ENCODE peak calls at places on chromosome 1, in seven cellular contexts. K, X, C, Y, G, T and I are unnamed samples.

GRCh38 chr1:98458514-98459259 is 202.8 kb upstream of the SNX7 start:
- DNase-seq in K (no peak), X (no peak), C (peak), Y (peak), G (no peak), T (no peak), I (peak)

GRCh38 chr1:150545486-150546032 is 3.6 kb upstream of the ADAMTSL4 start:
- DNase-seq in K (no peak), X (no peak), C (no peak), Y (no peak), G (peak), T (no peak), I (no peak)

GRCh38 chr1:102970496-102971078 is 137.7 kb downstream of the COL11A1 start:
- DNase-seq in K (peak), X (peak), C (peak), Y (peak), G (peak), T (peak), I (peak)

GRCh38 chr1:246271516-246271915 is 235.6 kb downstream of the SMYD3 start:
- DNase-seq in K (no peak), X (peak), C (peak), Y (no peak), G (no peak), T (no peak), I (no peak)

GRCh38 chr1:210413951-210414350 is 85.2 kb downstream of the HHAT start:
- DNase-seq in K (no peak), X (no peak), C (no peak), Y (no peak), G (no peak), T (no peak), I (no peak)

GRCh38 chr1:16073490-16074104 is at the start of gene FAM131C:
- DNase-seq in K (no peak), X (no peak), C (peak), Y (peak), G (no peak), T (peak), I (no peak)

GRCh38 chr1:45877264-45877663 is 73.9 kb downstream of the MAST2 start:
- DNase-seq in K (no peak), X (no peak), C (no peak), Y (no peak), G (no peak), T (no peak), I (no peak)

GRCh38 chr1:157580179-157580827 is 17.6 kb downstream of the FCRL4 start:
- DNase-seq in K (peak), X (peak), C (peak), Y (peak), G (peak), T (peak), I (peak)

GRCh38 chr1:39711359-39712340 is 20.4 kb upstream of the HPCAL4 start:
- DNase-seq in K (no peak), X (peak), C (peak), Y (peak), G (no peak), T (no peak), I (peak)

DNA sequence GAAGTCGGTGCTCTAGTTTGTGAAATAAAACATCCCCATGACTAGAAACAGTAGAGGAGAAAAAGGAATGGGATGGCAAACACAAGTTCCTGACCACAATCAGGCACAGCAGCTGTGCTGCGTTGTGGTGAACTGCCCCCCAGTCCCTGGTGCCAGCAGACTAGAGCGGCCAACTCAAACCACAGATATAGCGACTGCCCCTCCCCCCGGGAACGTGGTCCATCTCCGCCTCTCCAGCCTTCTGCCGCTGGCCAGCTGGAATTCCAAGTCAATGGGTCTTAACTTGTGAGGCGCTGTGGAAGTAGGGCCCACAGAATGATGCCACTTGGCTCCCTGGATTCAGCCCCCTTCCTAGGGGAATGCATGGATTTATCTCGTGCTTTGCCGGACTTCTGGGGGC is 41.6 kb upstream of the ZNF678 start:
- DNase-seq in K (no peak), X (no peak), C (no peak), Y (no peak), G (no peak), T (no peak), I (no peak)
- H2BK120ac ChIP-seq in K (no peak), X (no peak), C (no peak), Y (no peak), G (no peak), T (no peak), I (no peak)

DNA sequence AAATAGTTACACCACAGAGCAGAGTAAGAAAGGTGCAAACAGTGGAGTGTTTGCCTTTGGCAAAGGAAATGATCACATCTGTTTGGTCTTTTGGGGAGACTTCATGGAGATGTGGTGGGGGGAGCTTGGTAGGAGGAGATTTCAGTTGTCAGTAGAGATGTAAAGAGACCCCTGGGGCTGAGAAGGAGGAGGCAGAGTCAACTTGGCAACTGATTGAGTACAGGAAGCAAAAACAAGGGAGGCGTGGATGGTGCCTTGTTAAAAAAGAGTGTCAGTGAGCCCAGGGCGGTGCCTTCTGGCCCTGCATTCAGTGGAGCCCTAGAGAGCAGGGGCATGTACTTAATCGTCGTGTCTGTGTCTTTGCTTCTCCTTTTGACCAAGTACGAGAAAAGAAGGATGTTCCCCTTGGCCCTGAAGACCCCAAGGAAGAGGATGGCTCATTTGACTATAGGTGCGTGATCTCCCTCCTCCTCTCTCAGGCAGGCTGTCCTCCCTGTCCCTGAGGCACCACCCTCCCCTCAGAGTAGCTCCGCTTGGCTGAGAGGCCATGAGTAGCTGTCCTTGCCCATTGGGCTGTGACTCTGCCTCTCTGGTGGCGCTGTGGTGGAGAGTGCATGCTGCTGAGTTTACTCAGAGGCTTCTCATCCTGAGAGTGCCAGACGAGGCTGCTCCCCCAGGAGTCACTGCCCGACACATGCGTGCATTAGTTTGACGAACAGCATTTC is 30.4 kb upstream of the CNTN2 start:
- DNase-seq in K (no peak), X (no peak), C (no peak), Y (no peak), G (no peak), T (no peak), I (peak)
- H2AK5ac ChIP-seq in K (peak), X (no peak), C (no peak), Y (no peak), G (no peak), T (no peak), I (no peak)

GRCh38 chr1:218582646-218583045 is 237.5 kb downstream of the TGFB2 start:
- DNase-seq in K (no peak), X (no peak), C (no peak), Y (no peak), G (no peak), T (no peak), I (no peak)
- H2BK120ac ChIP-seq in K (no peak), X (no peak), C (no peak), Y (no peak), G (no peak), T (no peak), I (no peak)

GRCh38 chr1:178490967-178491366 is 5.8 kb downstream of the CLEC20A start:
- DNase-seq in K (no peak), X (no peak), C (no peak), Y (no peak), G (no peak), T (no peak), I (no peak)
- H2AK5ac ChIP-seq in K (no peak), X (no peak), C (no peak), Y (no peak), G (no peak), T (no peak), I (no peak)

DNA sequence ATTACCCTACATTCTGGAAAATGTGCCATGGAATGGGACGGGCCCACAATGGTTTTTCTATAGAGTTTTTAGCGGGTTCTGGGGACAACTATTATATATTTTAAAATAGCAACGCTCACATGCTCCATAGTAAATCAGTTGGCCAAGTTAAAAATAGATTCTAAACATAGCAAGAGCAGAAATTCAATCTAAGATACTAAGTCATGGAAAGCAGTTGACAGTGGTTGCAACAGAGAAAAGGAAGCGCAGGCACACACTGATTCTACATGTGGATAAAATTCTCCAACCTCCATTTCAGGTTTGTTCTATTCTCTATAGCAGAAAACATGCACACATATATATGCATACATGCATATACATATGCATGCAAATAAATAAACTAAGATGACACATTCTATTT is 89.5 kb upstream of the HNRNPU start:
- DNase-seq in K (no peak), X (no peak), C (no peak), Y (no peak), G (no peak), T (no peak), I (no peak)
- H2BK120ac ChIP-seq in K (no peak), X (no peak), C (no peak), Y (no peak), G (no peak), T (no peak), I (no peak)